ENCODE peak calls at places on chromosomes 4 and X, in six cellular contexts. One of them, this sample, is unnamed. For H3K9me3 and H3K4me1, the result is how much of the 10 kb centered on the place peaks cover.

GRCh38 chr4:104749062-104749461 is 254.4 kb upstream of the CXXC4 start:
- DNase-seq in left lung: no peak
- DNase-seq in mammary epithelial cell: no peak
- DNase-seq in upper lobe of left lung: no peak
- DNase-seq in tibial artery: no peak
- DNase-seq in heart right ventricle: no peak
- DNase-seq in this sample: no peak

GRCh38 chr4:19473569-19473968 is 778.1 kb upstream of the SLIT2 start:
- DNase-seq in left lung: no peak
- DNase-seq in mammary epithelial cell: no peak
- DNase-seq in upper lobe of left lung: no peak
- DNase-seq in tibial artery: no peak
- DNase-seq in heart right ventricle: no peak
- DNase-seq in this sample: no peak

GRCh38 chrX:74521961-74522833 is 92.2 kb downstream of the RLIM start:
- DNase-seq in left lung: no peak
- DNase-seq in mammary epithelial cell: no peak
- DNase-seq in upper lobe of left lung: no peak
- DNase-seq in tibial artery: no peak
- DNase-seq in heart right ventricle: peak
- DNase-seq in this sample: no peak

GRCh38 chr4:125123710-125124109 is 191.0 kb upstream of the FAT4 start:
- DNase-seq in left lung: no peak
- DNase-seq in mammary epithelial cell: no peak
- DNase-seq in upper lobe of left lung: no peak
- DNase-seq in tibial artery: no peak
- DNase-seq in heart right ventricle: no peak
- DNase-seq in this sample: no peak

GRCh38 chr4:122086338-122086737 is 65.8 kb upstream of the BLTP1 start:
- DNase-seq in left lung: no peak
- DNase-seq in mammary epithelial cell: no peak
- DNase-seq in upper lobe of left lung: no peak
- DNase-seq in tibial artery: no peak
- DNase-seq in heart right ventricle: peak
- DNase-seq in this sample: no peak

GRCh38 chr4:107989162-107989536 is 540 bp upstream of the HADH start:
- DNase-seq in left lung: no peak
- DNase-seq in mammary epithelial cell: no peak
- DNase-seq in upper lobe of left lung: no peak
- DNase-seq in tibial artery: no peak
- DNase-seq in heart right ventricle: no peak
- DNase-seq in this sample: no peak

GRCh38 chr4:113052379-113052951 is 3.0 kb downstream of the ANK2 start:
- DNase-seq in left lung: no peak
- DNase-seq in mammary epithelial cell: peak
- DNase-seq in upper lobe of left lung: no peak
- DNase-seq in tibial artery: no peak
- DNase-seq in heart right ventricle: no peak
- DNase-seq in this sample: no peak

GRCh38 chr4:184310881-184311709 is 93.4 kb upstream of the ENPP6 start:
- DNase-seq in left lung: no peak
- DNase-seq in mammary epithelial cell: no peak
- DNase-seq in upper lobe of left lung: peak
- DNase-seq in tibial artery: no peak
- DNase-seq in heart right ventricle: peak
- DNase-seq in this sample: peak

GRCh38 chr4:92988301-92988700 is 684.5 kb downstream of the GRID2 start:
- DNase-seq in left lung: no peak
- DNase-seq in mammary epithelial cell: no peak
- DNase-seq in upper lobe of left lung: no peak
- DNase-seq in tibial artery: no peak
- DNase-seq in heart right ventricle: no peak
- DNase-seq in this sample: no peak

GRCh38 chrX:14022019-14022418 is 7.7 kb downstream of the GEMIN8 start:
- DNase-seq in left lung: no peak
- DNase-seq in mammary epithelial cell: no peak
- DNase-seq in upper lobe of left lung: no peak
- DNase-seq in tibial artery: no peak
- DNase-seq in heart right ventricle: no peak
- DNase-seq in this sample: no peak

GRCh38 chr4:38015886-38016515 is 55.8 kb downstream of the PTTG2 start:
- DNase-seq in left lung: no peak
- DNase-seq in mammary epithelial cell: no peak
- DNase-seq in upper lobe of left lung: no peak
- DNase-seq in tibial artery: no peak
- DNase-seq in heart right ventricle: no peak
- DNase-seq in this sample: no peak

GRCh38 chrX:103531002-103531401 is 11.7 kb upstream of the RAB40A start:
- DNase-seq in left lung: no peak
- DNase-seq in mammary epithelial cell: no peak
- DNase-seq in upper lobe of left lung: no peak
- DNase-seq in tibial artery: no peak
- DNase-seq in heart right ventricle: no peak
- DNase-seq in this sample: no peak

GRCh38 chr4:147334478-147334877 is 146.4 kb upstream of the EDNRA start:
- DNase-seq in left lung: no peak
- DNase-seq in mammary epithelial cell: no peak
- DNase-seq in upper lobe of left lung: no peak
- DNase-seq in tibial artery: no peak
- DNase-seq in heart right ventricle: no peak
- DNase-seq in this sample: no peak

GRCh38 chr4:156537275-156537674 is 434.3 kb downstream of the PDGFC start:
- DNase-seq in left lung: no peak
- DNase-seq in mammary epithelial cell: no peak
- DNase-seq in upper lobe of left lung: no peak
- DNase-seq in tibial artery: no peak
- DNase-seq in heart right ventricle: no peak
- DNase-seq in this sample: no peak

GRCh38 chrX:150205011-150205410 is 158.1 kb upstream of the MAMLD1 start:
- DNase-seq in left lung: no peak
- DNase-seq in mammary epithelial cell: no peak
- DNase-seq in upper lobe of left lung: no peak
- DNase-seq in tibial artery: peak
- DNase-seq in heart right ventricle: no peak
- DNase-seq in this sample: no peak

GRCh38 chr4:102663073-102663472 is 97.7 kb downstream of the MANBA start:
- DNase-seq in left lung: no peak
- DNase-seq in mammary epithelial cell: peak
- DNase-seq in upper lobe of left lung: no peak
- DNase-seq in tibial artery: no peak
- DNase-seq in heart right ventricle: no peak
- DNase-seq in this sample: no peak

GRCh38 chr4:151811403-151811802 is 50.6 kb upstream of the GATB start:
- DNase-seq in left lung: no peak
- DNase-seq in mammary epithelial cell: no peak
- DNase-seq in upper lobe of left lung: no peak
- DNase-seq in tibial artery: no peak
- DNase-seq in heart right ventricle: no peak
- DNase-seq in this sample: no peak

GRCh38 chr4:79528241-79528706 is 120.2 kb upstream of the GK2 start:
- DNase-seq in left lung: no peak
- DNase-seq in mammary epithelial cell: peak
- DNase-seq in upper lobe of left lung: no peak
- DNase-seq in tibial artery: no peak
- DNase-seq in heart right ventricle: no peak
- DNase-seq in this sample: no peak

GRCh38 chr4:150182794-150183193 is 104.5 kb downstream of the DCLK2 start:
- DNase-seq in left lung: no peak
- DNase-seq in mammary epithelial cell: no peak
- DNase-seq in upper lobe of left lung: no peak
- DNase-seq in tibial artery: no peak
- DNase-seq in heart right ventricle: no peak
- DNase-seq in this sample: no peak

GRCh38 chrX:74346124-74346523 is 42.1 kb downstream of the ZCCHC13 start:
- DNase-seq in left lung: no peak
- DNase-seq in mammary epithelial cell: no peak
- DNase-seq in upper lobe of left lung: no peak
- DNase-seq in tibial artery: no peak
- DNase-seq in heart right ventricle: no peak
- DNase-seq in this sample: no peak

GRCh38 chr4:56757270-56757746 is 64.2 kb downstream of the SPINK2 start:
- DNase-seq in left lung: peak
- DNase-seq in mammary epithelial cell: peak
- DNase-seq in upper lobe of left lung: no peak
- DNase-seq in tibial artery: peak
- DNase-seq in heart right ventricle: no peak
- DNase-seq in this sample: no peak

GRCh38 chr4:41216294-41217019 is 2.1 kb upstream of the APBB2 start:
- DNase-seq in left lung: peak
- DNase-seq in mammary epithelial cell: peak
- DNase-seq in upper lobe of left lung: peak
- DNase-seq in tibial artery: peak
- DNase-seq in heart right ventricle: peak
- DNase-seq in this sample: peak
- TF ChIP-seq CTCF in left lung: peak
- TF ChIP-seq CTCF in mammary epithelial cell: peak
- TF ChIP-seq CTCF in upper lobe of left lung: no peak
- TF ChIP-seq CTCF in tibial artery: peak
- TF ChIP-seq CTCF in heart right ventricle: peak
- TF ChIP-seq CTCF in this sample: peak

GRCh38 chr4:118988635-118988972 is 100.0 kb downstream of the SYNPO2 start:
- DNase-seq in left lung: no peak
- DNase-seq in mammary epithelial cell: no peak
- DNase-seq in upper lobe of left lung: no peak
- DNase-seq in tibial artery: no peak
- DNase-seq in heart right ventricle: no peak
- DNase-seq in this sample: no peak

GRCh38 chr4:118985170-118986000 is 96.7 kb downstream of the SYNPO2 start:
- DNase-seq in left lung: no peak
- DNase-seq in mammary epithelial cell: no peak
- DNase-seq in upper lobe of left lung: no peak
- DNase-seq in tibial artery: no peak
- DNase-seq in heart right ventricle: no peak
- DNase-seq in this sample: no peak

GRCh38 chr4:118989098-118990080 is 100.7 kb downstream of the SYNPO2 start:
- DNase-seq in left lung: no peak
- DNase-seq in mammary epithelial cell: peak
- DNase-seq in upper lobe of left lung: no peak
- DNase-seq in tibial artery: no peak
- DNase-seq in heart right ventricle: no peak
- DNase-seq in this sample: no peak

GRCh38 chr4:118991686-118992085 is 103.0 kb downstream of the SYNPO2 start:
- DNase-seq in left lung: no peak
- DNase-seq in mammary epithelial cell: no peak
- DNase-seq in upper lobe of left lung: no peak
- DNase-seq in tibial artery: no peak
- DNase-seq in heart right ventricle: no peak
- DNase-seq in this sample: no peak

GRCh38 chr4:118987959-118988634 is 99.4 kb downstream of the SYNPO2 start:
- DNase-seq in left lung: no peak
- DNase-seq in mammary epithelial cell: no peak
- DNase-seq in upper lobe of left lung: no peak
- DNase-seq in tibial artery: no peak
- DNase-seq in heart right ventricle: no peak
- DNase-seq in this sample: no peak
- H3K9me3 ChIP-seq in left lung: under half
- H3K9me3 ChIP-seq in mammary epithelial cell: under half
- H3K9me3 ChIP-seq in upper lobe of left lung: under half
- H3K9me3 ChIP-seq in tibial artery: under half
- H3K9me3 ChIP-seq in heart right ventricle: under half
- H3K9me3 ChIP-seq in this sample: under half

DNA sequence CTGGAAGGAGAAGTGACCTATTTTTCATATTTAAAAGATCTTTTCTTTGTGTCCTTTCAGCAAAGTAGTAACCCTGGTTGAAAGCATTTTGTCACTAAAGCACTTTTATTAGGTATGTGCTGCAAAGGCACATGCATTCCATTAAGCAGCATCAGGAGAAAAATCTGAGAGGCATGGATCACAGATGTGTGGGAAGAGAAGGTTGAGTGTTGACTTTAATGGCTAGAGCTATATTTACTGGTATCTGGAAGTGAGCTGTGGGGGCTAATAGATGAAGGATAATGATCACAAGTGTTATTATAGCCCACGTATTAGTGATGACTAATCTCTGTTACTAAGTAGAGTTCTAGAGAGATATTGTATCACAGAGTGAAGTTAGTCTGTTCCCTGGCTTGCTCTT is 1520.7 kb downstream of the ARAP2 start:
- DNase-seq in left lung: no peak
- DNase-seq in mammary epithelial cell: no peak
- DNase-seq in upper lobe of left lung: no peak
- DNase-seq in tibial artery: no peak
- DNase-seq in heart right ventricle: no peak
- DNase-seq in this sample: no peak
- H3K4me1 ChIP-seq in left lung: under half
- H3K4me1 ChIP-seq in mammary epithelial cell: under half
- H3K4me1 ChIP-seq in upper lobe of left lung: under half
- H3K4me1 ChIP-seq in tibial artery: under half
- H3K4me1 ChIP-seq in heart right ventricle: under half
- H3K4me1 ChIP-seq in this sample: under half

DNA sequence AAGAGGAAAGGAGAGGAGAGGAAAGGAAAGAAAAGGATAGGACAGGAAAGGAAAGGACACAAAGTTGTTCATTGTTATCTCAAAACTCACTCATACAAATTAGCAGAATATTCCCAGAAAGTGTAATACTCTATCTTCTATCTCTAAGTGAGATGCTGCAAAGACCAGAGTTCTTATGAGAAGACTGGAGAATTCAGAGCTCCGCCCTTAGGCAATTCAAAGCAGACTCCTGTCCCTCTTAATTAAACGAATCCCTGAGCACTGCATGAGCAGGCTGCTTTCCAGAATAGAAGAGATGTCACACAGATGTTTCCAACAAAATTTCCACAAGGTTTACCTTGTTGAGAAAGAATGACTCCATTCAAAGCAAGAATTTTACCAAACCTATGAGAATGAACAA is 630.9 kb upstream of the INTU start:
- DNase-seq in left lung: no peak
- DNase-seq in mammary epithelial cell: no peak
- DNase-seq in upper lobe of left lung: no peak
- DNase-seq in tibial artery: no peak
- DNase-seq in heart right ventricle: no peak
- DNase-seq in this sample: no peak
- TF ChIP-seq CTCF in left lung: no peak
- TF ChIP-seq CTCF in mammary epithelial cell: no peak
- TF ChIP-seq CTCF in upper lobe of left lung: no peak
- TF ChIP-seq CTCF in tibial artery: no peak
- TF ChIP-seq CTCF in heart right ventricle: no peak
- TF ChIP-seq CTCF in this sample: no peak

GRCh38 chr4:30413915-30414314 is 306.3 kb upstream of the PCDH7 start:
- DNase-seq in left lung: no peak
- DNase-seq in mammary epithelial cell: no peak
- DNase-seq in upper lobe of left lung: no peak
- DNase-seq in tibial artery: no peak
- DNase-seq in heart right ventricle: no peak
- DNase-seq in this sample: no peak

GRCh38 chr4:30416547-30416946 is 303.6 kb upstream of the PCDH7 start:
- DNase-seq in left lung: no peak
- DNase-seq in mammary epithelial cell: no peak
- DNase-seq in upper lobe of left lung: no peak
- DNase-seq in tibial artery: no peak
- DNase-seq in heart right ventricle: no peak
- DNase-seq in this sample: no peak
- H3K9me3 ChIP-seq in left lung: under half
- H3K9me3 ChIP-seq in mammary epithelial cell: under half
- H3K9me3 ChIP-seq in upper lobe of left lung: under half
- H3K9me3 ChIP-seq in tibial artery: under half
- H3K9me3 ChIP-seq in heart right ventricle: half or more
- H3K9me3 ChIP-seq in this sample: under half

DNA sequence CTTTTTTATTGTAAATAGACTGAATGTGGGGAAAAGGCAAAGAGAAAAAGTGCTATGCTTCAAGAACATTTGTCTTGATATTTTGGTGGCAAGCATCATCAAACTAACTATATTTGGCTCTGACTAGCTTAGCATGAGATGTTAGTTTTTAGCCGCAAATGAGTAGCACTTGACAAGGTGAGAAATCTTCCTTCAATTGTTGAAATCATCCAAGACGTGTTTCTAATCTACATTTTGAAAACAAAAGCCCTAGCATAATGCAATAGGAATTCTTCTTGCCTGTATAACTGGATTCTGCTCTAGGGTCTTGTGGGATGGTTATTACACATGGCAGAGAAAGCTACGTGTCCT is 92.5 kb downstream of the SORBS2 start:
- DNase-seq in left lung: no peak
- DNase-seq in mammary epithelial cell: no peak
- DNase-seq in upper lobe of left lung: no peak
- DNase-seq in tibial artery: no peak
- DNase-seq in heart right ventricle: no peak
- DNase-seq in this sample: no peak
- H3K4me1 ChIP-seq in left lung: under half
- H3K4me1 ChIP-seq in mammary epithelial cell: under half
- H3K4me1 ChIP-seq in upper lobe of left lung: under half
- H3K4me1 ChIP-seq in tibial artery: under half
- H3K4me1 ChIP-seq in heart right ventricle: under half
- H3K4me1 ChIP-seq in this sample: half or more